ENCODE peak calls at places on chromosomes 6 and 20, in seven cellular contexts. F is mucosa of descending colon, M is HCT116, W is colonic mucosa, H is adrenal gland, U is OCI-LY7, N is A549. Y is an unnamed sample. For H3K4me1, the result is how much of the 10 kb centered on the place peaks cover.

GRCh38 chr20:34997171-34997570 is 41.5 kb downstream of the MYH7B start:
- DNase-seq in M (no peak), U (no peak), F (peak), N (no peak), H (peak), W (peak), Y (no peak)

GRCh38 chr20:33702861-33703260 is 16.7 kb upstream of the E2F1 start:
- DNase-seq in M (no peak), W (no peak), F (no peak), N (no peak), H (no peak), U (no peak), Y (no peak)

GRCh38 chr20:25579081-25579770 is 6.1 kb downstream of the NINL start:
- DNase-seq in N (no peak), W (no peak), M (no peak), F (no peak), U (no peak), H (no peak), Y (peak)

GRCh38 chr6:123926000-123926399 is 122.3 kb downstream of the NKAIN2 start:
- DNase-seq in H (no peak), N (no peak), W (no peak), F (no peak), U (no peak), M (no peak), Y (no peak)

GRCh38 chr6:67779876-67780275 is 855.2 kb upstream of the ADGRB3 start:
- DNase-seq in F (no peak), W (no peak), M (no peak), H (no peak), U (no peak), N (no peak), Y (no peak)

GRCh38 chr20:49629606-49630005 is 61.7 kb upstream of the PTGIS start:
- DNase-seq in M (no peak), U (no peak), F (no peak), N (no peak), H (no peak), W (no peak), Y (no peak)

GRCh38 chr6:6841571-6841970 is 253.1 kb downstream of the LY86 start:
- DNase-seq in U (no peak), F (peak), H (no peak), W (no peak), N (no peak), M (no peak), Y (no peak)

GRCh38 chr6:18405477-18406293 is 18.5 kb downstream of the RNF144B start:
- DNase-seq in H (no peak), F (no peak), W (no peak), N (peak), M (no peak), U (no peak), Y (no peak)

GRCh38 chr6:150112233-150112632 is 30.6 kb upstream of the PPP1R14C start:
- DNase-seq in W (no peak), N (no peak), F (no peak), U (no peak), H (no peak), M (no peak), Y (no peak)

GRCh38 chr6:89355511-89356185 is 3.1 kb upstream of the UBE2J1 start:
- DNase-seq in N (no peak), M (no peak), W (no peak), U (no peak), H (no peak), F (no peak), Y (no peak)

GRCh38 chr6:18148304-18149025 is 6.4 kb downstream of the TPMT start:
- DNase-seq in W (peak), N (no peak), M (peak), U (no peak), H (no peak), F (peak), Y (no peak)

GRCh38 chr6:5399391-5399790 is 138.1 kb downstream of the FARS2 start:
- DNase-seq in F (no peak), M (no peak), W (no peak), U (no peak), N (no peak), H (no peak), Y (no peak)

GRCh38 chr20:53580376-53581111 is 13.1 kb downstream of the ZNF217 start:
- DNase-seq in H (peak), W (no peak), F (no peak), M (no peak), U (no peak), N (no peak), Y (no peak)

GRCh38 chr6:157224178-157224956 is 99.0 kb downstream of the TMEM242 start:
- DNase-seq in W (no peak), N (no peak), F (no peak), U (peak), H (no peak), M (no peak), Y (no peak)

GRCh38 chr6:134317471-134318131 is at the start of gene SGK1:
- DNase-seq in H (peak), W (no peak), F (peak), N (no peak), U (no peak), M (no peak), Y (peak)

GRCh38 chr20:64063389-64064144 is 569 bp downstream of the TCEA2 start:
- DNase-seq in U (no peak), N (no peak), M (no peak), W (peak), F (no peak), H (peak), Y (peak)

GRCh38 chr6:169926617-169927417 is 175.4 kb downstream of the ERMARD start:
- DNase-seq in U (no peak), H (peak), W (no peak), F (no peak), M (no peak), N (no peak), Y (no peak)

GRCh38 chr20:18421608-18422007 is 45.2 kb downstream of the DZANK1 start:
- DNase-seq in N (no peak), W (no peak), U (no peak), M (no peak), F (no peak), H (no peak), Y (no peak)

GRCh38 chr6:1382883-1383728 is 6.3 kb upstream of the FOXF2 start:
- DNase-seq in M (no peak), U (no peak), W (no peak), N (no peak), F (no peak), H (no peak), Y (no peak)

GRCh38 chr6:167998206-167998605 is 735 bp downstream of the KIF25 start:
- DNase-seq in U (no peak), W (no peak), F (no peak), H (no peak), M (no peak), N (no peak), Y (no peak)

GRCh38 chr6:45021652-45022051 is 306.5 kb upstream of the RUNX2 start:
- DNase-seq in M (no peak), N (no peak), U (no peak), W (no peak), H (no peak), F (no peak), Y (no peak)

GRCh38 chr6:110331816-110332215 is 26.3 kb downstream of the METTL24 start:
- DNase-seq in W (no peak), F (no peak), U (no peak), H (no peak), M (no peak), N (no peak), Y (no peak)

GRCh38 chr6:116265081-116265829 is 11.4 kb upstream of the TSPYL4 start:
- DNase-seq in H (no peak), U (no peak), N (no peak), F (peak), M (no peak), W (peak), Y (no peak)

GRCh38 chr20:62824476-62825287 is 7.8 kb downstream of the COL9A3 start:
- DNase-seq in H (no peak), M (no peak), U (peak), W (peak), N (no peak), F (peak), Y (no peak)

GRCh38 chr6:158027590-158028285 is 46.1 kb downstream of the SYNJ2 start:
- DNase-seq in U (no peak), F (no peak), N (no peak), M (no peak), H (no peak), W (no peak), Y (no peak)

GRCh38 chr6:4723383-4723782 is 52.8 kb upstream of the CDYL start:
- DNase-seq in N (no peak), M (no peak), W (no peak), H (no peak), F (no peak), U (no peak), Y (no peak)

GRCh38 chr6:129621252-129621651 is 88.7 kb downstream of the ARHGAP18 start:
- DNase-seq in F (peak), U (peak), H (no peak), N (no peak), M (no peak), W (no peak), Y (peak)

GRCh38 chr6:15588966-15589634 is 73.7 kb downstream of the DTNBP1 start:
- DNase-seq in W (no peak), U (no peak), F (no peak), N (no peak), M (no peak), H (no peak), Y (no peak)

GRCh38 chr6:20203561-20204528 is 8.4 kb downstream of the MBOAT1 start:
- DNase-seq in F (no peak), U (no peak), H (no peak), N (no peak), W (no peak), M (no peak), Y (no peak)

GRCh38 chr6:20208687-20209378 is 3.4 kb downstream of the MBOAT1 start:
- DNase-seq in U (no peak), W (no peak), H (no peak), N (no peak), M (no peak), F (no peak), Y (no peak)

GRCh38 chr6:20210158-20210557 is 2.1 kb downstream of the MBOAT1 start:
- DNase-seq in M (no peak), W (no peak), H (no peak), N (no peak), F (no peak), U (no peak), Y (no peak)

GRCh38 chr6:20205722-20206154 is 6.5 kb downstream of the MBOAT1 start:
- DNase-seq in N (no peak), H (no peak), U (no peak), F (no peak), W (no peak), M (no peak), Y (no peak)

DNA sequence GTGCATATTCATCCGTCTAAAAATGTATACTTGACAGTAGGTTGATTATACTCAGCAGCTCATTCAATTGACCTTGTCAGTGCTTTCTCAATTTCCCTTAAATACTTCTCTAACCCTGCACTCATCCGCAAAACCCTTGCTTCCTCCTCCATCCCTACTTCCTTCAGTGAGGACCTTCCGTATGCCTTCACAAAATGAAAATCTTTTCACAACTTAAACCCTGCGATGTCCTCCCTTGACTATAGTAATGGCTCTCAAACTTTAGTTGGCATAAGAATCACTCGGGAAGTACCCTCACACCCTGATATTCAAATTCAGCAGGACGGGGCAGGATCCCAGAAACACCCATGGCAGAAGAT is 5.2 kb downstream of the MBOAT1 start:
- DNase-seq in H (no peak), U (no peak), M (no peak), F (no peak), W (no peak), N (no peak), Y (no peak)
- H3K4me1 ChIP-seq in H (half or more), U (under half), M (under half), F (under half), W (under half), N (under half), Y (under half)

GRCh38 chr20:32462900-32463641 is 104.9 kb downstream of the ASXL1 start:
- DNase-seq in W (peak), H (no peak), U (no peak), N (no peak), M (no peak), F (peak), Y (no peak)

GRCh38 chr20:32465092-32465900 is 107.2 kb downstream of the ASXL1 start:
- DNase-seq in M (no peak), W (peak), U (no peak), N (peak), F (peak), H (peak), Y (no peak)

GRCh38 chr20:32466739-32467505 is 108.8 kb downstream of the ASXL1 start:
- DNase-seq in N (no peak), M (no peak), U (no peak), F (no peak), W (no peak), H (no peak), Y (no peak)

GRCh38 chr20:32463642-32464400 is 105.7 kb downstream of the ASXL1 start:
- DNase-seq in W (peak), M (no peak), H (peak), U (no peak), F (peak), N (no peak), Y (no peak)

GRCh38 chr20:32464401-32465091 is 106.4 kb downstream of the ASXL1 start:
- DNase-seq in W (no peak), U (no peak), N (no peak), H (no peak), F (no peak), M (no peak), Y (no peak)
- H3K4me1 ChIP-seq in W (half or more), U (under half), N (half or more), H (half or more), F (half or more), M (under half), Y (under half)

GRCh38 chr6:16683524-16684194 is 77.6 kb downstream of the ATXN1 start:
- DNase-seq in W (peak), N (no peak), M (peak), H (peak), F (peak), U (no peak), Y (no peak)
- H3K4me1 ChIP-seq in W (under half), N (half or more), M (half or more), H (under half), F (under half), U (under half), Y (under half)

GRCh38 chr20:43961116-43961515 is 46.5 kb downstream of the TOX2 start:
- DNase-seq in H (no peak), N (no peak), F (no peak), W (no peak), U (no peak), M (no peak), Y (no peak)

GRCh38 chr20:43962518-43962917 is 47.9 kb downstream of the TOX2 start:
- DNase-seq in N (no peak), M (no peak), W (no peak), F (no peak), U (no peak), H (no peak), Y (no peak)

GRCh38 chr20:43963872-43964791 is 49.5 kb downstream of the TOX2 start:
- DNase-seq in N (no peak), H (no peak), U (no peak), M (no peak), W (no peak), F (peak), Y (no peak)

GRCh38 chr20:43961541-43962471 is 47.2 kb downstream of the TOX2 start:
- DNase-seq in H (no peak), M (no peak), N (no peak), F (no peak), U (no peak), W (no peak), Y (no peak)

GRCh38 chr20:43963233-43963632 is 48.6 kb downstream of the TOX2 start:
- DNase-seq in F (no peak), H (no peak), W (no peak), N (no peak), U (no peak), M (no peak), Y (no peak)
- H3K4me1 ChIP-seq in F (under half), H (under half), W (under half), N (under half), U (under half), M (under half), Y (under half)

DNA sequence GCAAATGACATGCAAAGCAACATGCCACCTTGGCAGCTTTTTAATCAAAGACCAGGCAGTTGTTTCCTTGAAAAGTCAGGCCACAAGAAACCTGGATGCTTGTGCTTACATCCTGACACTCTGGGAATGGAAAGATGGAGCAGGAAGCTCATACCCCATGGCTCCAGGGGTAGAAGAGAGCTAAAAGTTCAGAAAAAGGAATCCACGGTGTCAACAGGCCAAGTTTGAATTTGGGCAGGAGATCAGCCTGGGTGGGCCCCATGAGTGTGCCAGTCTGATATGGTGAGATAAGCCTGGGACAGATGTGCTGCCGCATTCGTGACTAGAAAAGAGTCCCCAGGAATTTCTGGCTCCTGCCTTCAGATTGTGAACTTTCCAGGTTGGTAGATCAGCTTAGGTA is at the start of gene TSPO2:
- DNase-seq in H (no peak), F (no peak), M (no peak), W (no peak), U (no peak), N (no peak), Y (no peak)
- H3K4me1 ChIP-seq in H (under half), F (under half), M (under half), W (under half), U (under half), N (under half), Y (half or more)

GRCh38 chr6:34235605-34236422 is 859 bp upstream of the HMGA1 start:
- DNase-seq in N (peak), W (peak), F (peak), H (peak), U (peak), M (no peak), Y (no peak)
- H3K4me1 ChIP-seq in N (under half), W (under half), F (under half), H (under half), U (under half), M (under half), Y (under half)

GRCh38 chr6:144319193-144319592 is 34.1 kb downstream of the UTRN start:
- DNase-seq in H (no peak), F (no peak), N (no peak), U (no peak), W (no peak), M (no peak), Y (no peak)
- H3K4me1 ChIP-seq in H (under half), F (under half), N (under half), U (under half), W (under half), M (under half), Y (under half)

GRCh38 chr6:33202799-33203198 is 1.7 kb upstream of the HSD17B8 start:
- DNase-seq in M (no peak), H (no peak), U (no peak), N (no peak), F (no peak), W (no peak), Y (no peak)
- H3K4me1 ChIP-seq in M (under half), H (half or more), U (half or more), N (half or more), F (under half), W (under half), Y (under half)

GRCh38 chr6:166365806-166366205 is 16.9 kb downstream of the MPC1 start:
- DNase-seq in H (no peak), U (no peak), M (no peak), W (no peak), F (no peak), N (no peak), Y (no peak)

GRCh38 chr6:166369741-166370140 is 13.0 kb downstream of the MPC1 start:
- DNase-seq in F (no peak), H (no peak), N (no peak), M (no peak), W (no peak), U (no peak), Y (no peak)

GRCh38 chr6:166364480-166364879 is 18.3 kb downstream of the MPC1 start:
- DNase-seq in F (no peak), U (no peak), N (no peak), H (no peak), M (no peak), W (no peak), Y (no peak)

GRCh38 chr6:166365221-166365620 is 17.5 kb downstream of the MPC1 start:
- DNase-seq in H (peak), M (no peak), N (no peak), U (no peak), W (no peak), F (no peak), Y (no peak)

GRCh38 chr6:166366921-166367320 is 15.8 kb downstream of the MPC1 start:
- DNase-seq in W (no peak), U (no peak), M (no peak), N (no peak), F (no peak), H (peak), Y (no peak)
- H3K4me1 ChIP-seq in W (under half), U (under half), M (under half), N (under half), F (under half), H (under half), Y (under half)

Y was measured in Caco-2.